ENCODE peak calls at places on chromosomes 1 and 21, in four cellular contexts. Q, H, C and T are unnamed samples.

GRCh38 chr1:52926864-52927218 is 235 bp upstream of the SCP2 start:
- DNase-seq in Q (no peak), H (no peak), C (no peak), T (no peak)

GRCh38 chr1:65264197-65264929 is 45.0 kb upstream of the DNAJC6 start:
- DNase-seq in Q (peak; percentile 86), H (peak; percentile 63), C (peak; percentile 81), T (peak; percentile 78)

GRCh38 chr1:185732941-185733340 is 1.2 kb upstream of the HMCN1 start:
- DNase-seq in Q (no peak), H (no peak), C (no peak), T (no peak)

GRCh38 chr1:19342077-19342775 is 30.1 kb downstream of the SLC66A1 start:
- DNase-seq in Q (no peak), H (no peak), C (no peak), T (no peak)

GRCh38 chr21:39536835-39537234 is 75.9 kb upstream of the B3GALT5 start:
- DNase-seq in Q (no peak), H (no peak), C (no peak), T (no peak)

GRCh38 chr21:36992671-36993070 is 13.8 kb upstream of the RIPPLY3 start:
- DNase-seq in Q (no peak), H (no peak), C (no peak), T (no peak)

GRCh38 chr1:98369463-98369862 is 292.1 kb upstream of the SNX7 start:
- DNase-seq in Q (no peak), H (no peak), C (no peak), T (no peak)

GRCh38 chr1:203536981-203537455 is 43.1 kb downstream of the OPTC start:
- DNase-seq in Q (peak; percentile 73), H (peak; percentile 81), C (peak; percentile 66), T (peak; percentile 51)

GRCh38 chr1:209937996-209938959 is at the start of gene SYT14:
- DNase-seq in Q (peak; percentile 67), H (peak; percentile 77), C (peak; percentile 59), T (peak; percentile 86)

GRCh38 chr21:15617968-15618367 is 111.8 kb upstream of the USP25 start:
- DNase-seq in Q (peak; percentile 67), H (peak; percentile 76), C (peak; percentile 88), T (peak; percentile 70)

GRCh38 chr1:14304381-14304865 is 294.1 kb upstream of the KAZN start:
- DNase-seq in Q (no peak), H (peak; percentile 96), C (peak; percentile 13), T (peak; percentile 87)